ENCODE peak calls at places on chromosomes 2 and 18, in four cellular contexts. F is K562, Z is HepG2, N is H1. T is an unnamed sample.

GRCh38 chr2:3692375-3692774 is 11.0 kb upstream of the DCDC2C start:
- DNase-seq in F (peak), N (peak), Z (peak), T (no peak)

GRCh38 chr2:104769096-104769495 is 84.8 kb upstream of the POU3F3 start:
- DNase-seq in N (no peak), Z (no peak), F (no peak), T (no peak)

GRCh38 chr2:203656522-203657287 is 49.7 kb upstream of the CD28 start:
- DNase-seq in Z (peak), N (no peak), F (no peak), T (no peak)

GRCh38 chr2:209426432-209426831 is 2.6 kb downstream of the MAP2 start:
- DNase-seq in Z (no peak), F (no peak), N (no peak), T (no peak)

GRCh38 chr2:43426305-43427031 is 169.4 kb downstream of the THADA start:
- DNase-seq in N (no peak), F (peak), Z (peak), T (peak)

GRCh38 chr2:98455494-98455976 is 10.9 kb downstream of the INPP4A start:
- DNase-seq in Z (no peak), N (peak), F (no peak), T (peak)

GRCh38 chr2:232502513-232502900 is 14.9 kb upstream of the ECEL1 start:
- DNase-seq in F (no peak), Z (no peak), N (no peak), T (no peak)

GRCh38 chr2:134360750-134361487 is 107.0 kb downstream of the MGAT5 start:
- DNase-seq in F (no peak), N (no peak), Z (no peak), T (no peak)

GRCh38 chr18:6118080-6118479 is 222.8 kb upstream of the TMEM200C start:
- DNase-seq in Z (peak), F (no peak), N (no peak), T (no peak)

GRCh38 chr2:201777043-201777442 is 3.7 kb downstream of the ALS2 start:
- DNase-seq in N (no peak), Z (no peak), F (no peak), T (no peak)

GRCh38 chr2:217810275-217810674 is 192.5 kb downstream of the TNS1 start:
- DNase-seq in F (no peak), N (no peak), Z (no peak), T (no peak)

GRCh38 chr2:217813828-217814227 is 189.0 kb downstream of the TNS1 start:
- DNase-seq in N (no peak), Z (no peak), F (no peak), T (no peak)

GRCh38 chr2:217809736-217810135 is 193.1 kb downstream of the TNS1 start:
- DNase-seq in Z (no peak), N (no peak), F (no peak), T (no peak)

GRCh38 chr2:217808326-217808725 is 194.5 kb downstream of the TNS1 start:
- DNase-seq in N (no peak), Z (no peak), F (no peak), T (no peak)

GRCh38 chr2:217812170-217812569 is 190.6 kb downstream of the TNS1 start:
- DNase-seq in F (no peak), Z (no peak), N (no peak), T (no peak)
- TF ChIP-seq BRCA1 in F (no peak), Z (no peak), N (no peak), T (no peak)

GRCh38 chr2:143034292-143035074 is 94.7 kb upstream of the ARHGAP15 start:
- DNase-seq in F (peak), N (no peak), Z (peak), T (peak)
- TF ChIP-seq CTCF in F (peak), N (no peak), Z (peak), T (peak)

GRCh38 chr2:213199871-213200270 is 48.5 kb upstream of the IKZF2 start:
- DNase-seq in N (no peak), F (no peak), Z (peak), T (no peak)
- TF ChIP-seq BRCA1 in N (no peak), F (no peak), Z (no peak), T (no peak)

DNA sequence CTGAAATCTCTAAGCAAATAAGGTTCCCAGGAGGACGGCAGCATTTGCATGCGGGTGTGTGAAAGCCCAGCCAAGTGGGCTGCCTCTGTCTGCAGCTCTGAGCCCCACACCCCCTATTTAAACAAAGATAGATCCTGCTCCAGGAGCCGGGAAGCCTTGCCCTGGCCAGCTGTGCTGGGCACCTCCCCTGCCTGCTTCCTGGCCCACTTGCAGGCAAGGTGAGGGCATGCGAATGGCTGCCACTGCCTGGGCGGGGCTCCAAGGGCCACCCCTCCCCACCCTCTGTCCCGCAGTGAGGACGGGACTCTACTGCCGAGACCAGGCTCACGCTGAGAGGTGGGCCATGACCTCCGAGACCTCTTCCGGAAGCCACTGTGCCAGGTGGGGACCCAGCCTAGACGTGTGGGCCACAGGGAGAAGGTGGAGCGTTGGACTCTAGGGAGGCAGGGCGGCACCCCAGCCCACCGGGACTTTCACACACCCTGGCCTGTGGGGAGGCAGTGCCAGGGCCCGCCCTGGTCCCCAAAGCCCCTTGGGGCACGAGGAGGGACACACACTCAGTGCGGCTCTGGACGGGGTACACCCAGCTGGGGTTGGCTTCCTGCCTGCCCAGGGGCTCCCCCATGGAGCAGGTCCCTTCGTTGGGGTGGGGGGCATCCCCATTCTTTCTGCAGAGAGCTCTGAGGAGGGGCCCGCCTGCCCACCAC is at the start of gene ANO7:
- DNase-seq in N (no peak), Z (no peak), F (no peak), T (no peak)
- TF ChIP-seq CTCF in N (no peak), Z (no peak), F (no peak), T (no peak)

DNA sequence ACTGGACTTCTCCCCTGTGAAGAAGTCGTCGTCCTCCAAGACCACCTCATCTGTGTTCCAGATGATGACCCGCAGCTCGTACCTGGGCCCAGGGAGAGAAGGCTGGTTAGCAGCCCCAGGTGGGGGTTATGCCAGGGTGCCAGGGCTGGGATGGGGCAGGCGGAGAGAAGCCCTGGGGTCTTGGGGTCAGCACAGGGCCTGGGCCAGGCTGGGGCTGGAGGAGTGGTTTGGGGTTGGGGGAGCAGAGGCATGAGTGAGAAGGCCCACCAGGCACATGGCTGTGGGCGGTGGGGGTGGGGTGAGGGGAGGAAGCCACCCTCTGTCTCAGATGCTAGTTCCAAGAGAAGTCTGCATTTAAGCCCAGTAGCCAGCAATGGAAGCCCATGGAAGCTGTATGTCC is 15.8 kb downstream of the OTOF start:
- DNase-seq in F (no peak), N (no peak), Z (no peak), T (no peak)
- TF ChIP-seq BRCA1 in F (no peak), N (no peak), Z (no peak), T (no peak)

GRCh38 chr2:54047076-54047475 is 68.3 kb upstream of the ACYP2 start:
- DNase-seq in F (no peak), Z (no peak), N (no peak), T (no peak)

GRCh38 chr2:54050445-54050844 is 65.0 kb upstream of the ACYP2 start:
- DNase-seq in F (no peak), Z (no peak), N (no peak), T (no peak)

GRCh38 chr2:54052825-54053718 is 62.3 kb upstream of the ACYP2 start:
- DNase-seq in N (no peak), Z (no peak), F (no peak), T (no peak)

GRCh38 chr2:54047658-54048057 is 67.8 kb upstream of the ACYP2 start:
- DNase-seq in F (peak), N (no peak), Z (no peak), T (no peak)

GRCh38 chr2:54048117-54048785 is 67.2 kb upstream of the ACYP2 start:
- DNase-seq in N (no peak), F (no peak), Z (peak), T (no peak)
- TF ChIP-seq CTCF in N (no peak), F (no peak), Z (peak), T (peak)

DNA sequence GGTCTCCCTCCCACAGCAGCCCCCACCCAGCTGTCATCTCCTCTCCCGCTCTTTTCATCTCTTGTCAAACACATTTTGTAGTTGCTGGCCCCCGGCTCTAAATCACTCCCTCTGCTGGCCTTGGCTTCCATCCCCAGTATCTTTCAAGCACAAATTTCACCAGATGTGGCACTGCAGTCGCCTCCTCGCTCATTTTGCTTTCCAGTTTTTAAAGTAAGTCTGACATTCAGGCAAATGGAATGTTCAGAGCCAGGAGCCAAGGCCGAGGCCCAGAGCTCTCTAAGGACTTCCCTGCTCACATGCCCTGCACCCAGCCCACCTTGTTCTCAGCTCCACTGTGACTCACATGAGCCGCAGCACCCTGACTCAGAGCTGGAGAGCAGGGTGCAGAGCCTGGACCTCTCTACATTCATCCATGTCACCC is 158.4 kb downstream of the GALNT14 start:
- DNase-seq in F (no peak), Z (no peak), N (no peak), T (no peak)
- TF ChIP-seq BRCA1 in F (no peak), Z (no peak), N (no peak), T (no peak)

GRCh38 chr2:63300835-63301234 is 250.2 kb downstream of the OTX1 start:
- DNase-seq in N (no peak), F (no peak), Z (peak), T (no peak)
- TF ChIP-seq CTCF in N (peak), F (no peak), Z (peak), T (no peak)